ENCODE peak calls at places on chromosomes 4 and X, in seven cellular contexts. Y is HepG2, K is tibial nerve, P is ovary, R is upper lobe of left lung, Z is A549, H is stomach. Q is an unnamed sample.

GRCh38 chrX:64642482-64642881 is 247.2 kb upstream of the MTMR8 start:
- DNase-seq in H (no peak), P (no peak), Y (no peak), R (no peak), K (no peak), Z (no peak), Q (no peak)

GRCh38 chr4:1843852-1844251 is 12.1 kb downstream of the LETM1 start:
- DNase-seq in P (no peak), H (no peak), Z (no peak), Y (no peak), K (peak), R (no peak), Q (no peak)

GRCh38 chr4:164358400-164358799 is 395.5 kb upstream of the SMIM31 start:
- DNase-seq in K (no peak), H (no peak), Z (no peak), Y (no peak), P (no peak), R (no peak), Q (no peak)

GRCh38 chrX:42070866-42071265 is 147.5 kb upstream of the CASK start:
- DNase-seq in K (no peak), H (no peak), R (no peak), P (no peak), Y (no peak), Z (no peak), Q (no peak)

GRCh38 chr4:154332681-154333421 is 158.7 kb downstream of the DCHS2 start:
- DNase-seq in Z (peak), Y (no peak), K (no peak), H (no peak), P (peak), R (no peak), Q (no peak)

GRCh38 chrX:149513713-149514427 is 8.8 kb upstream of the IDS start:
- DNase-seq in Z (no peak), R (no peak), H (no peak), K (no peak), P (no peak), Y (no peak), Q (no peak)

GRCh38 chrX:14698770-14699169 is 169.4 kb downstream of the GLRA2 start:
- DNase-seq in R (no peak), P (no peak), Y (no peak), K (no peak), H (no peak), Z (no peak), Q (no peak)

GRCh38 chr4:124806403-124806802 is 93.9 kb upstream of the ANKRD50 start:
- DNase-seq in Y (no peak), R (no peak), K (no peak), P (no peak), Z (no peak), H (no peak), Q (no peak)

GRCh38 chrX:103918584-103919335 is 43.7 kb upstream of the TMSB15B start:
- DNase-seq in K (peak), Y (no peak), P (peak), Z (peak), R (peak), H (peak), Q (no peak)

GRCh38 chr4:89598602-89599001 is 238.4 kb downstream of the SNCA start:
- DNase-seq in R (no peak), H (no peak), P (no peak), Y (peak), Z (peak), K (no peak), Q (no peak)

GRCh38 chr4:186840222-186840701 is 116.6 kb upstream of the FAT1 start:
- DNase-seq in H (no peak), Y (no peak), R (no peak), K (peak), P (peak), Z (no peak), Q (no peak)

GRCh38 chr4:186845137-186845842 is 121.6 kb upstream of the FAT1 start:
- DNase-seq in R (no peak), Y (peak), Z (peak), H (no peak), K (no peak), P (peak), Q (no peak)

GRCh38 chr4:186840771-186841301 is 117.2 kb upstream of the FAT1 start:
- DNase-seq in Y (no peak), P (peak), R (no peak), Z (no peak), K (peak), H (no peak), Q (no peak)

GRCh38 chr4:186846426-186846825 is 122.8 kb upstream of the FAT1 start:
- DNase-seq in K (no peak), Y (no peak), Z (no peak), R (no peak), P (no peak), H (no peak), Q (no peak)

DNA sequence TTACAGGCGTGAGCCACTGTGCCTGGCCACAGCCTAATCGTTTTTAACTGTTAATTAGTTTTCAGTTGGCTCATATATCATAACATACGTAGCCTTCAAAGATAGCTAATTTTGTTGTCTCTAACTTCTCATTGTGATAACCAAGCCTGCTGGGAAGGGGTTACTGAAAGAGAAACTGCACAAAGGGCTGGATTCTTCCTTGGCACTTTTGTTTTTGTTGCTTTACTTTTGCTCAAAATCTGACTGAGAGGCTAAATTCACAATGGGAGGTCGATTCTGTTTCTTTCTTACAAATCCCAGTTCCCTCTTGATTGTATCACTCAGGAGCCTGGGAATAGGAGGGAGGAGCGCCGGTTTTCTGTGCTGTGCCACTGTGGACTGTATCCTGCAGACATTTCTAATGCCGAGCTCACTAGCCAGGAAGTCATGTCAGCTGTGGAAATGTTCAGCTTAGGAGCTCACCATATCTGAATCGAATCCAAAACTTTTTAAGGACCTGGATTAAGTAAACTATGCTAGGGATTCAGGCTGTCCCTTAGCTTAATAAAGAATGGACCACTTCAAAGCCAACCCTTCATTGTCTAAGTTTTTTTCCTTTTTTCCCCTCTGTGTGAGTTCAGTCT is 120.5 kb upstream of the FAT1 start:
- DNase-seq in K (no peak), P (no peak), Z (no peak), Y (no peak), R (no peak), H (no peak), Q (no peak)
- TF ChIP-seq EP300 in K (no peak), P (no peak), Z (no peak), Y (no peak), R (no peak), H (no peak), Q (no peak)

DNA sequence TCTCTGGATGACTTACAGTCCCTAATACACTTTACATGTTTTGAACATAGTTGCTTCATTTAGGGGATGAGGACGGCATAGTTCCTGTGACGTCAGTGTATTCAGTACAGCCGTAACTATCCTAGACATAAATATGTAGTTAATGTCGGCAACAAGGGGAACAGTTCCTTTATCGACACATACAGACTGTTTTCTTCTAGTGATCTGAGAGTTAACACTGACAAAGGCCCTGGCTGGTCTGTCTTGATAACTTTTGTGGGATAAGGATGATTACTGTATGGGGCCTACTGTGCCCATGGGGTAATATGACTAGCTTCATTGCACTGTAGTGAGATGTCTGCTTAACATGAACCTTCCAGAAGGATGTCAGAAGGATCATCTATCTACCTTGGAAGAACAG is 131.2 kb downstream of the ZNF518B start:
- DNase-seq in Y (no peak), K (no peak), P (no peak), H (no peak), Z (no peak), R (no peak), Q (no peak)
- TF ChIP-seq EP300 in Y (no peak), K (no peak), P (no peak), H (no peak), Z (no peak), R (no peak), Q (no peak)

DNA sequence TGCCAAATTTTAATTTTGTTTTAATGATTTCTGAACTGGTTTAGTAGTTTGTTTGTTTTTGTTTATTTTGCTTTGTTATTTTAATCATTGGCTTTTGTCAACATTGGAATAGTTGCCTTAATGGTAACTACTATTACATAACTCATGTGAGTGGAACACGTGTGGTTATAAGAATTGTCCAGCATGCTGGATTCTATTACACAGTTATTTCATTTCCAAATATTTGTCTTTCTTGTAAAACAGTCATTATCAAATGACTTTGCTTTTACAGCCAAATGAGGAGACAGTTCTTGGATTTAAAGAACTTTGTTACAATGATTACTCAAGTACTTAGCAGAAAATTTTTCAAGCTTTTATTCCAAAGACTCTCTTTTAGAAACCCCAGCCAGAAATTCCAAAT is 516.1 kb upstream of the MAGEB2 start:
- DNase-seq in K (no peak), H (no peak), R (no peak), Z (no peak), P (no peak), Y (no peak), Q (no peak)
- TF ChIP-seq EP300 in K (no peak), H (no peak), R (no peak), Z (no peak), P (no peak), Y (no peak), Q (no peak)

DNA sequence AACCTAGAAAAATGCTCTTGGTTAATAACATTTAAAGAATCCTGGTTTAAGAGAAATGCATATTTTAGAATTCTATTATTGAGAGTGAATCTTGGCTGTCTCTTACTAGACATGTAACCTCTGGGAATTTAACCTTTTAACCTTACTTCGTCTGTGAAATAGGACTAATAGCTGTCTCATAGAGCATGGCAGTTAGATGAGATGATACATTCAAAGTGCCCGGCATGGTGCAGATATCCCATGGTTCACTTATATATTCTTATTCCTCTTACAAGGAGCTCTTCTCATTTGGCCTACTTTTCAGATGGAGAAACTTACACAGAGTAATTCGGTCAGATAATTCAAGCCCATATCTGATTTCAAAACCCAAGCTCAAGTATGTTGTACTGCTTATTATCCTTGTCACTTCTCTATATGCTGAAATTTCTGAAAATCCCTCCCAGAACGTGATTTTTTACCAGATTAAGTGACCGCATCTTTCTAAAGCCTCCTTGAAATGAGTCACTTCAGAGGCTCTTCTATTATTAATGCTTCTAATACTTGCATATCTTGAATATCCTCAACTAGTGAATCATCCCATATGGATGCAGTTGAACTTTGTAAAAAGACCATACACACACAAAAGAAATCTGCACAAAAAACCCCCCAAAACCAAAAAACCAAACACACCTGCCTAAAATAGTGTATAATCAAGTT is 4.9 kb downstream of the CDKN2AIP start:
- DNase-seq in H (no peak), R (no peak), P (no peak), K (no peak), Z (no peak), Y (no peak), Q (no peak)
- TF ChIP-seq EP300 in H (no peak), R (no peak), P (no peak), K (no peak), Z (no peak), Y (no peak), Q (no peak)

DNA sequence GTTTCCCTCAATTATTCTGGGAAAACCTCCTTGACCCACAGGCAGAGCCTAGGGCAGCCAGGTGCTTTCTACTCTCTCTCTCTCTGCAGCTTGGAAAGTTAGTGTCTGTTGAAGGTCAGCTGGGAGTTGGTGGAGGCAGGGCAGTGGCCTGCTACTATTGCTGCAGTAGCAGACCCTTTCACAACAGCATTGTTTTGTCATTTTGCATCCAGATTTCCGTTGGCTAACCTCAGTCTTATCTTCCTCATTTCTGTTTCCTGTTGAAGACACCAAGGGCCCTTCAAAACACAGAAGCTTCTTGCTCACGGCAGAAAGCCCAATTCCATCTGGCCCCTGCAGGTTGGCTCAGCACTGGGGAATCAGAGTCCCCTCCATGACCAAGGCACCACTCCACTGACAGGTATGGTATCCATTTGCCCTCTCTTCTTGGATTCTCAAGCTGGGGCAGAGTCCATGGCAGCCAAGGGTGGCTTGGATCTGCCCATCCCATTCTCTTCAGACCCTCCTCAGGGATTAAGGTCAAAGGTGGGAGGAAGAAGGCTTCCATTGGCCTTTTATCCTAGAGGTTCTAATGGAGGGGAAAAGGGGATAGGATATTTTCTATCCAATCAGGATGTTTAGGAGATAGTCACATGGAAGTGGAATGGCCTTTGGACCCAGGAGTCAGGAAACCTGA is 24.6 kb downstream of the VSIG4 start:
- DNase-seq in Y (no peak), P (no peak), Z (no peak), H (no peak), K (no peak), R (peak), Q (no peak)
- TF ChIP-seq EP300 in Y (no peak), P (no peak), Z (no peak), H (no peak), K (no peak), R (no peak), Q (no peak)

GRCh38 chr4:2935762-2936743 is 27.2 kb downstream of the NOP14 start:
- DNase-seq in Z (peak), P (peak), K (no peak), H (peak), Y (no peak), R (peak), Q (no peak)
- TF ChIP-seq EP300 in Z (no peak), P (no peak), K (no peak), H (no peak), Y (no peak), R (no peak), Q (no peak)

GRCh38 chr4:123606336-123606735 is 209.7 kb downstream of the SPRY1 start:
- DNase-seq in H (no peak), Y (no peak), Z (no peak), P (no peak), R (no peak), K (no peak), Q (no peak)
- TF ChIP-seq EP300 in H (no peak), Y (no peak), Z (no peak), P (no peak), R (no peak), K (no peak), Q (no peak)

DNA sequence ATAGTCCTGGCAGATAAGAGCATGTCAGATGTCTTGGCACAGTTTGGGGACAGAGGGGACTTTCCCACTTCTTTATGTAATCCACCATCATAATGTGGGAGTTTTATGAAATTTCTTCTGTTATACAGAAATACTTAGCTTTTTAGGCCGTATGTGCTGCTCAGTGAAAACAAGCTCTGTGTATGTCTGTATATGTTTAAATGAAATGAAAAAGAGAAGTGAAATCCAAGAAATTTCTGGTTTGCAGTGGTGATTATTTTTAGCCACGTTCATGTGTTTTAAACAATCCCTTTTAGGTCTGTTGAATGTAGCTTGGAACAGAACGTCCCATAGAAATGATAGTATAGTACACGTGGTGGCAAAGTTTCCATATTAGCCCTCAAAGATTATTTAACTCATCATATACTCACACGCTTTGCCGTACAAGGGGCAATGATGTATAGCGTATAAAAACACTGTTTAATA is 41.0 kb downstream of the GAB1 start:
- DNase-seq in Y (no peak), H (no peak), K (no peak), Z (no peak), P (no peak), R (no peak), Q (no peak)
- TF ChIP-seq EP300 in Y (no peak), H (no peak), K (peak), Z (no peak), P (no peak), R (no peak), Q (no peak)

Q was measured in esophagus muscularis mucosa.